ENCODE peak calls at places on chromosomes 5 and 9, in six cellular contexts. G, K, L, V, Y and W are unnamed samples.

GRCh38 chr5:173055042-173055721 is 970 bp upstream of the CREBRF start:
- DNase-seq in L (no peak), K (no peak), Y (no peak), G (no peak), V (no peak), W (no peak)

GRCh38 chr5:55623789-55624188 is 88.3 kb downstream of the SLC38A9 start:
- DNase-seq in L (no peak), V (no peak), G (no peak), K (no peak), Y (no peak), W (no peak)

GRCh38 chr9:4992872-4993271 is 7.8 kb downstream of the JAK2 start:
- DNase-seq in L (no peak), Y (no peak), K (no peak), V (no peak), G (no peak), W (no peak)

GRCh38 chr5:52356311-52356918 is 431.3 kb upstream of the ITGA1 start:
- DNase-seq in Y (peak), G (no peak), L (no peak), K (no peak), V (no peak), W (no peak)

GRCh38 chr5:31235381-31235780 is 41.9 kb downstream of the CDH6 start:
- DNase-seq in K (no peak), Y (no peak), L (no peak), V (no peak), G (no peak), W (no peak)

GRCh38 chr9:118954822-118955221 is 414.4 kb downstream of the BRINP1 start:
- DNase-seq in K (no peak), L (no peak), V (no peak), G (no peak), Y (no peak), W (no peak)

GRCh38 chr5:122463221-122463620 is 151.2 kb downstream of the SNCAIP start:
- DNase-seq in L (no peak), V (peak), Y (no peak), K (no peak), G (no peak), W (no peak)

GRCh38 chr5:139023276-139023675 is 148.1 kb upstream of the LRRTM2 start:
- DNase-seq in G (no peak), V (no peak), L (no peak), Y (no peak), K (no peak), W (no peak)

GRCh38 chr5:604391-604831 is 7.7 kb upstream of the CEP72 start:
- DNase-seq in G (no peak), L (no peak), K (no peak), Y (no peak), V (no peak), W (no peak)

GRCh38 chr9:132669636-132670358 is at the start of gene DDX31:
- DNase-seq in V (peak), Y (peak), G (peak), L (peak), K (peak), W (peak)